ENCODE peak calls at places on chromosome 5, in eight cellular contexts. C, V, O, M, G, Q, E and P are unnamed samples.

GRCh38 chr5:171401167-171401947 is 13.7 kb downstream of the NPM1 start:
- DNase-seq in M (no peak), G (no peak), C (no peak), O (no peak), E (no peak), Q (no peak), V (no peak), P (no peak)

GRCh38 chr5:139561655-139562451 is 714 bp downstream of the UBE2D2 start:
- DNase-seq in M (peak; percentile 33), C (peak; percentile 71), V (peak; percentile 69), G (peak; percentile 21), E (no peak), Q (no peak), O (no peak), P (no peak)

GRCh38 chr5:154172785-154173184 is 17.7 kb upstream of the GALNT10 start:
- DNase-seq in Q (no peak), V (no peak), M (no peak), O (no peak), C (no peak), E (no peak), G (no peak), P (no peak)

GRCh38 chr5:45680950-45681349 is 15.2 kb downstream of the HCN1 start:
- DNase-seq in C (no peak), M (no peak), O (no peak), E (no peak), V (no peak), Q (no peak), G (no peak), P (no peak)

GRCh38 chr5:180049357-180049673 is 22.2 kb downstream of the RNF130 start:
- DNase-seq in O (no peak), G (no peak), M (no peak), E (no peak), V (no peak), Q (no peak), C (no peak), P (no peak)

GRCh38 chr5:61327761-61328753 is 4.0 kb upstream of the ZSWIM6 start:
- DNase-seq in C (peak; percentile 58), O (peak; percentile 48), E (no peak), M (no peak), G (no peak), V (peak; percentile 58), Q (no peak), P (no peak)

GRCh38 chr5:80083115-80083890 is 48.2 kb downstream of the THBS4 start:
- DNase-seq in M (no peak), G (peak; percentile 2), C (peak; percentile 82), E (peak; percentile 68), Q (peak; percentile 8), V (peak; percentile 87), O (no peak), P (no peak)

GRCh38 chr5:78008356-78008967 is 232.3 kb upstream of the TBCA start:
- DNase-seq in O (no peak), C (peak; percentile 54), Q (no peak), G (no peak), V (peak; percentile 55), M (no peak), E (peak; percentile 86), P (peak; percentile 16)

GRCh38 chr5:127029513-127030258 is 672 bp downstream of the MARCHF3 start:
- DNase-seq in M (peak; percentile 20), G (peak; percentile 9), C (peak; percentile 75), Q (no peak), V (peak; percentile 68), E (peak; percentile 53), O (no peak), P (peak; percentile 24)

GRCh38 chr5:90169078-90169477 is 240.5 kb downstream of the CETN3 start:
- DNase-seq in O (no peak), M (no peak), G (no peak), Q (no peak), C (no peak), E (no peak), V (no peak), P (no peak)

GRCh38 chr5:173453167-173453566 is 125.0 kb upstream of the STC2 start:
- DNase-seq in O (no peak), M (no peak), G (no peak), E (no peak), V (no peak), Q (no peak), C (no peak), P (no peak)

GRCh38 chr5:87770601-87771121 is 357.9 kb upstream of the CCNH start:
- DNase-seq in M (no peak), V (no peak), C (no peak), E (peak; percentile 75), O (no peak), Q (no peak), G (no peak), P (no peak)